ENCODE peak calls at places on chromosomes 13 and 19, in eight cellular contexts. W is Calu3; T is effector memory CD4-positive, alpha-beta T cell; Q is cardiac fibroblast; N is NCI-H748 treated with DMSO at 0.1 percent for 48 hours; G is NCI-H510A; Y is GDM1; O is adrenal gland. L is an unnamed sample.

GRCh38 chr13:75763511-75763910 is 127.4 kb downstream of the LMO7 start:
- DNase-seq in Q (no peak), T (no peak), O (no peak), G (no peak), W (no peak), Y (no peak), N (no peak), L (no peak)

GRCh38 chr19:8503506-8503905 is 1.1 kb upstream of the PRAM1 start:
- DNase-seq in O (no peak), N (no peak), Q (no peak), T (no peak), Y (no peak), W (no peak), G (no peak), L (no peak)

GRCh38 chr13:57557979-57558529 is 73.5 kb upstream of the PCDH17 start:
- DNase-seq in O (no peak), Y (peak), T (no peak), Q (peak), G (no peak), W (no peak), N (peak), L (no peak)

GRCh38 chr19:53132231-53132991 is at the start of gene ZNF415:
- DNase-seq in T (no peak), O (peak), G (no peak), Q (peak), W (no peak), N (peak), Y (peak), L (peak)

GRCh38 chr19:5782945-5783919 is 1.3 kb downstream of the PRR22 start:
- DNase-seq in G (no peak), O (no peak), T (no peak), Y (no peak), N (no peak), Q (no peak), W (no peak), L (no peak)

GRCh38 chr19:58091251-58091995 is 6.6 kb downstream of the ZSCAN18 start:
- DNase-seq in Q (no peak), W (no peak), T (no peak), O (no peak), Y (no peak), G (no peak), N (no peak), L (no peak)

GRCh38 chr13:45670481-45670880 is 31.6 kb upstream of the CBY2 start:
- DNase-seq in Q (no peak), N (no peak), T (no peak), Y (no peak), G (no peak), O (no peak), W (no peak), L (no peak)

GRCh38 chr19:3618811-3619630 is 7.6 kb downstream of the CACTIN start:
- DNase-seq in N (no peak), Y (no peak), O (no peak), W (no peak), G (no peak), Q (no peak), T (no peak), L (no peak)

GRCh38 chr13:33112745-33113144 is 96.5 kb downstream of the KL start:
- DNase-seq in Y (no peak), T (no peak), W (no peak), O (no peak), N (no peak), Q (no peak), G (no peak), L (no peak)

GRCh38 chr19:54352546-54352945 is 12.2 kb downstream of the LAIR1 start:
- DNase-seq in Y (no peak), Q (no peak), O (no peak), T (no peak), N (no peak), G (no peak), W (no peak), L (no peak)

GRCh38 chr19:42412223-42412622 is 15.0 kb downstream of the LIPE start:
- DNase-seq in Y (no peak), O (no peak), Q (no peak), W (peak), N (no peak), G (no peak), T (no peak), L (no peak)

GRCh38 chr19:35395762-35396199 is 24.9 kb downstream of the GPR42 start:
- DNase-seq in T (no peak), G (no peak), Q (no peak), N (no peak), O (peak), Y (no peak), W (no peak), L (no peak)

GRCh38 chr19:10748924-10749434 is 31.1 kb downstream of the DNM2 start:
- DNase-seq in G (no peak), N (no peak), T (no peak), Y (no peak), W (peak), Q (peak), O (peak), L (no peak)

GRCh38 chr13:107043016-107043957 is 475.4 kb upstream of the ARGLU1 start:
- DNase-seq in Q (no peak), N (no peak), Y (no peak), O (no peak), T (no peak), G (no peak), W (no peak), L (no peak)

GRCh38 chr13:23718916-23719470 is 148.8 kb downstream of the TNFRSF19 start:
- DNase-seq in O (no peak), Y (no peak), W (no peak), N (peak), Q (no peak), T (no peak), G (no peak), L (no peak)

GRCh38 chr13:22748866-22749586 is 431.8 kb upstream of the SGCG start:
- DNase-seq in N (no peak), W (no peak), Y (no peak), Q (no peak), G (no peak), T (no peak), O (no peak), L (no peak)

GRCh38 chr19:48896191-48896720 is 2.3 kb downstream of the TULP2 start:
- DNase-seq in O (peak), N (no peak), Q (no peak), G (no peak), T (no peak), Y (no peak), W (no peak), L (no peak)

GRCh38 chr13:112213467-112214245 is 146.7 kb downstream of the SOX1 start:
- DNase-seq in Y (no peak), N (peak), G (peak), Q (no peak), W (peak), T (no peak), O (no peak), L (no peak)

GRCh38 chr13:110624766-110625756 is 9.7 kb downstream of the NAXD start:
- DNase-seq in T (no peak), Q (no peak), N (no peak), O (no peak), G (peak), W (no peak), Y (no peak), L (no peak)

GRCh38 chr13:49620170-49620621 is 8.1 kb upstream of the ARL11 start:
- DNase-seq in W (no peak), Q (no peak), T (no peak), Y (no peak), O (no peak), N (no peak), G (no peak), L (peak)

GRCh38 chr19:5850743-5851293 is 431 bp downstream of the FUT3 start:
- DNase-seq in W (peak), N (no peak), O (peak), G (no peak), Q (peak), Y (no peak), T (no peak), L (no peak)

GRCh38 chr13:51064753-51065152 is 46.3 kb downstream of the C13orf42 start:
- DNase-seq in T (no peak), Q (no peak), Y (no peak), W (no peak), G (no peak), O (no peak), N (no peak), L (no peak)

GRCh38 chr19:18173054-18173571 is 500 bp upstream of the IFI30 start:
- DNase-seq in W (no peak), Y (no peak), T (no peak), O (peak), N (no peak), G (no peak), Q (peak), L (peak)

GRCh38 chr19:3163230-3163886 is 15.2 kb upstream of the S1PR4 start:
- DNase-seq in Q (peak), G (no peak), N (peak), O (peak), Y (peak), W (peak), T (peak), L (peak)

GRCh38 chr13:61024046-61024445 is 391.6 kb downstream of the PCDH20 start:
- DNase-seq in G (no peak), W (no peak), N (no peak), Y (no peak), Q (no peak), O (no peak), T (no peak), L (no peak)

GRCh38 chr13:24381539-24382265 is 72.3 kb downstream of the C1QTNF9 start:
- DNase-seq in G (no peak), Q (peak), Y (no peak), W (no peak), T (no peak), N (no peak), O (no peak), L (no peak)

GRCh38 chr13:87331178-87331577 is 340.0 kb upstream of the SLITRK5 start:
- DNase-seq in N (no peak), T (no peak), Q (no peak), O (peak), G (no peak), Y (no peak), W (no peak), L (no peak)

L was measured in B cell.